ENCODE peak calls at places on chromosomes 7 and 10, in six cellular contexts. Y is neuronal stem cell, G is IMR-90, P is mesenchymal stem cell, K is H1, S is trophoblast cell. X is an unnamed sample.

GRCh38 chr7:3277604-3278572 is 23.2 kb upstream of the SDK1 start:
- DNase-seq in G (no peak), K (no peak), S (no peak), Y (no peak), P (no peak), X (no peak)

GRCh38 chr10:122279725-122280141 is 8.6 kb downstream of the BTBD16 start:
- DNase-seq in G (peak; percentile 28), S (peak; percentile 53), K (peak; percentile 86), Y (peak; percentile 55), P (peak; percentile 51), X (peak; percentile 79)

GRCh38 chr10:132924046-132924952 is 18.1 kb downstream of the CFAP46 start:
- DNase-seq in P (no peak), S (no peak), Y (no peak), K (no peak), G (no peak), X (no peak)

GRCh38 chr10:71220689-71221540 is 8.5 kb downstream of the UNC5B start:
- DNase-seq in P (peak; percentile 86), S (no peak), K (no peak), G (no peak), Y (no peak), X (no peak)

GRCh38 chr10:120666311-120666710 is 184.9 kb upstream of the WDR11 start:
- DNase-seq in G (no peak), K (no peak), S (no peak), P (no peak), Y (no peak), X (no peak)

GRCh38 chr10:48533951-48534720 is 70.7 kb downstream of the ARHGAP22 start:
- DNase-seq in G (no peak), Y (no peak), S (no peak), K (no peak), P (no peak), X (peak; percentile 66)

GRCh38 chr10:69874464-69874863 is 72.8 kb downstream of the COL13A1 start:
- DNase-seq in K (no peak), G (peak; percentile 82), Y (no peak), P (peak; percentile 50), S (no peak), X (no peak)

GRCh38 chr10:86411281-86411841 is 44.8 kb upstream of the GRID1 start:
- DNase-seq in P (peak; percentile 93), S (no peak), K (no peak), Y (no peak), G (peak; percentile 86), X (no peak)

GRCh38 chr10:14571866-14572507 is 202.7 kb downstream of the FAM107B start:
- DNase-seq in S (no peak), K (no peak), P (peak; percentile 45), G (peak; percentile 59), Y (no peak), X (peak; percentile 23)

GRCh38 chr7:115941703-115942268 is 88.8 kb downstream of the TFEC start:
- DNase-seq in K (no peak), G (peak; percentile 13), S (no peak), Y (no peak), P (peak; percentile 1), X (no peak)

GRCh38 chr10:6170638-6171037 is 32.1 kb upstream of the PFKFB3 start:
- DNase-seq in S (no peak), P (no peak), K (no peak), Y (no peak), G (no peak), X (no peak)

DNA sequence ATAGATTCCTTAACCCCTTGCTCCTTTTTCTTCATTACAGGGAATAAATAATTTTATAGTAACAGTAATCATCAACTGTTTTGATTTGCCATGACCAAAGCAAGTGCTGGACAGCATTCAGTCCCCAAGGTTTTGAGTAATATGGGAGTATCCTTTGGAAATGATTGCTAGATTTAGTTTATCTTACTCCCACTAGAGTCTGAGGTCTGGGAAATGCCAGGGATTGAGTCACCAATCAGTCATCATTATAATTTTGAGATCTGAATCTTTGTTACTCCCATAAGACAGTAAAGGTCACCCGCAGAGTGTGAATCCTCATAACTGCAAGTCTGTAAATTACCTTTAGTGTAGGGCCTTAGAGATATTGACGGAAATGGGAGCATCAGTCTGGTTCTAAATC is 133.7 kb upstream of the SEMA3E start:
- DNase-seq in S (no peak), G (no peak), Y (no peak), K (no peak), P (peak; percentile 5), X (no peak)
- H3K14ac ChIP-seq in S (no peak overlapping the region), G (no peak overlapping the region), Y (no peak overlapping the region), K (no peak overlapping the region), P (no peak overlapping the region), X (no peak overlapping the region)

GRCh38 chr7:138374119-138374693 is 85.9 kb upstream of the TRIM24 start:
- DNase-seq in S (no peak), Y (no peak), P (no peak), K (no peak), G (no peak), X (no peak)
- H3K14ac ChIP-seq in S (no peak overlapping the region), Y (no peak overlapping the region), P (no peak overlapping the region), K (no peak overlapping the region), G (no peak overlapping the region), X (no peak overlapping the region)

GRCh38 chr10:21526184-21526951 is 886 bp upstream of the SKIDA1 start:
- DNase-seq in S (peak; percentile 29), P (peak; percentile 86), G (peak; percentile 64), Y (no peak), K (peak; percentile 85), X (peak; percentile 80)

GRCh38 chr10:21526952-21527633 is 1.6 kb upstream of the SKIDA1 start:
- DNase-seq in Y (no peak), G (peak; percentile 58), P (peak; percentile 75), K (peak; percentile 83), S (peak; percentile 74), X (peak; percentile 75)

GRCh38 chr10:21528452-21529235 is 3.2 kb upstream of the SKIDA1 start:
- DNase-seq in Y (no peak), G (no peak), P (peak; percentile 56), K (no peak), S (no peak), X (no peak)

GRCh38 chr10:21529236-21529910 is 3.9 kb upstream of the SKIDA1 start:
- DNase-seq in Y (no peak), K (no peak), G (no peak), P (no peak), S (no peak), X (no peak)

DNA sequence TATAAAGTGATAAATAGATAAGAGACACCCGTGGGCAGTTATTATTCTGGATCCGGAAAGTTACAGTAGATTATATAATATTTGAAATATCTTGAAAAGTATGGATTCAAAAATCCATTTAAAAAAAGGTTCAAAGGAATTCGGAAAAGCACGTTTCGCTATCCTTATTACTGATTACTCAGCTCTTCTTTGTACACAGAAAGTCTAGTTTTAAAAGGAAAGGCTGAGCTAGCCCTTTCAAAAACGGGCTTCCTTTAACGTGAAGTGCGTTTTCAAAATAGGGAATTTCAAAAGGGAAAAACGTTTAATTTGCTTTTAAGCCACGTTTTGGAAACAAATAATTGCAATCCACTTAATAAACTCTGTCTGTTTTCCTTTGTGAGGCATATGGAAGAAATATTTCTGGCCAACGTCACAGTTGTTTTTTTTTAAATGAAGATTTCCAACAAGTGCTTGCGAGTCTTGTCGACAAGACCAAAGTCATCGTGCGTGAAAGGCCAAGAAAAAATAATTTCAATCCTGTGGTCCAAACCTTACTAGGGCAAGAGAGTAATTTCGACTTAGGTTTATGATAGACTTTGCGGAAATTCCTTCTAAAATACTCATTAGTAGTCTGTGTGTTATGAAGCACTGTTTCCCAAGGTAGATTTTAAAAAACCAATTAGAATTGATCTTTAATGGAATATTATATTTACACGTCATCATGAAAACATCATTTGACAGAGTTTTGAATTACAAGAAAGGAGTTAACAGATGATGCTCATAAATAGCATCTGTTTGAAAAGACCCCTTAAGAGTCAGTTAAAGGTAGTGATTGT is 2.4 kb upstream of the SKIDA1 start:
- DNase-seq in P (peak; percentile 77), S (no peak), Y (no peak), K (no peak), G (peak; percentile 57), X (no peak)
- H3K14ac ChIP-seq in P (no peak overlapping the region), S (peak overlapping the region; percentile 99), Y (no peak overlapping the region), K (no peak overlapping the region), G (peak overlapping the region; percentile 86), X (peak overlapping the region; percentile 52)

GRCh38 chr10:79321494-79321882 is 25.8 kb upstream of the PPIF start:
- DNase-seq in Y (no peak), S (no peak), P (no peak), G (no peak), K (no peak), X (no peak)
- H3K14ac ChIP-seq in Y (no peak overlapping the region), S (no peak overlapping the region), P (no peak overlapping the region), G (peak overlapping the region; percentile 56), K (no peak overlapping the region), X (no peak overlapping the region)

GRCh38 chr10:84066202-84066601 is 73.1 kb upstream of the GHITM start:
- DNase-seq in K (no peak), Y (no peak), P (no peak), S (no peak), G (no peak), X (no peak)
- H3K14ac ChIP-seq in K (no peak overlapping the region), Y (no peak overlapping the region), P (no peak overlapping the region), S (no peak overlapping the region), G (no peak overlapping the region), X (no peak overlapping the region)

X was measured in H9.